ENCODE peak calls at places on chromosomes 7 and 10, in five cellular contexts. Y is transverse colon, C is HepG2, O is stomach, J is A549. H is an unnamed sample.

GRCh38 chr10:3902054-3902808 is 117.2 kb upstream of the KLF6 start:
- DNase-seq in J (no peak), Y (peak), O (no peak), C (peak), H (no peak)

GRCh38 chr7:46494026-46494425 is 573.0 kb upstream of the IGFBP3 start:
- DNase-seq in J (no peak), O (no peak), C (no peak), Y (no peak), H (no peak)

GRCh38 chr10:68082815-68083395 is 7.8 kb upstream of the HERC4 start:
- DNase-seq in C (no peak), Y (no peak), O (no peak), J (peak), H (no peak)

GRCh38 chr10:72927485-72927884 is 27.1 kb downstream of the PLA2G12B start:
- DNase-seq in C (no peak), Y (no peak), J (no peak), O (no peak), H (no peak)

GRCh38 chr7:124059375-124059774 is 26.5 kb upstream of the TMEM229A start:
- DNase-seq in C (no peak), J (no peak), Y (no peak), O (no peak), H (no peak)

GRCh38 chr7:78194609-78195008 is 396.0 kb downstream of the PHTF2 start:
- DNase-seq in J (no peak), C (no peak), Y (no peak), O (no peak), H (no peak)

GRCh38 chr7:116686812-116687419 is 14.9 kb downstream of the MET start:
- DNase-seq in O (no peak), Y (no peak), J (no peak), C (peak), H (no peak)

GRCh38 chr10:98251399-98251798 is 16.6 kb downstream of the LOXL4 start:
- DNase-seq in O (no peak), C (no peak), Y (no peak), J (no peak), H (no peak)

GRCh38 chr7:122675621-122676020 is 23.3 kb downstream of the RNF133 start:
- DNase-seq in O (no peak), Y (no peak), C (no peak), J (no peak), H (no peak)

GRCh38 chr10:24168258-24169170 is 40.4 kb upstream of the KIAA1217 start:
- DNase-seq in Y (no peak), O (no peak), C (no peak), J (no peak), H (no peak)

GRCh38 chr7:84912018-84912417 is 274.8 kb downstream of the SEMA3D start:
- DNase-seq in O (no peak), C (no peak), J (no peak), Y (no peak), H (no peak)

GRCh38 chr10:108696792-108697477 is 1226.4 kb downstream of the XPNPEP1 start:
- DNase-seq in O (no peak), C (no peak), J (no peak), Y (no peak), H (no peak)
- TF ChIP-seq EP300 in O (no peak), C (no peak), J (no peak), Y (no peak), H (no peak)

GRCh38 chr7:70674268-70675025 is 457.5 kb upstream of the GALNT17 start:
- DNase-seq in O (no peak), J (no peak), C (no peak), Y (no peak), H (no peak)
- TF ChIP-seq EP300 in O (no peak), J (no peak), C (no peak), Y (no peak), H (no peak)

DNA sequence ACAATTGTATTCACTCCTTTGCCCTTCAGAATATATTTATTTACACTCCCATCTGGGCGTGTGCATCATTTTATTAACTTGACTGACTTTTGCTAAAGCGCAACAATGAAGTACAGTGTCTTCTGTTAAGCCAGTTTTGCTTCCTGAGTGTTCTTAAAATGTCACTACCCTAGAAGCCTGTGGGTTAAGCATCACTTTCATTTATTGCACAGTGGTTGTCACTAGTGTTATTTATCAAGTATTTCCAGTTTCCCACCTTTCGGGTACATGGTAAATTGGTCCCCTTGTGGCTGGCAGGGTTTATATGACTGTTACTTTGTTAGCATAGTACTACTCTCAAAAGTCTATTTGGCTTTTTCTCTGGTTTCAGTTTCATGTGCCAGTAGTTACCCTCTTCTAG is 3.3 kb downstream of the HILPDA start:
- DNase-seq in J (no peak), C (no peak), Y (no peak), O (no peak), H (no peak)
- TF ChIP-seq EP300 in J (no peak), C (no peak), Y (no peak), O (no peak), H (no peak)

GRCh38 chr10:122140477-122140902 is 130.6 kb upstream of the BTBD16 start:
- DNase-seq in Y (no peak), J (peak), O (no peak), C (no peak), H (peak)
- TF ChIP-seq EP300 in Y (no peak), J (no peak), O (no peak), C (no peak), H (no peak)

DNA sequence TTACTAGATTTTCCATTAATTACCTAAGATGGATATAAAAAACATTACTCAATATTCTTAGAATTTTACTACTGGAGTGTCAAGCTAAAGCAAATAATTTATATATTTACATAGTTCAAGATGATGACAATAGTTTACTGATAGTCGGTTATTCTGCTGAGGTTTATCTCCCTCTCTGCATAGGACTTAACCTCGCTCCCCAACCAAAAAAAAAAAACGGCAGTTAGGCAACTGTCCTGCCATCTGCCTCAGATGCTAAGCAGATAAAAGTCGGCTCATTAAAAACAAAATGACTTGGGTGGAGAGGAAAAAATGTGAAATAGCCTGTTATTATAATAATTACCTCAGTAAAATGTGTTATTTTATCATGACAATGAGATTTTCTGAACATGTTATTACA is 14.0 kb upstream of the ITGB8 start:
- DNase-seq in Y (no peak), J (no peak), C (no peak), O (no peak), H (no peak)
- TF ChIP-seq EP300 in Y (no peak), J (no peak), C (no peak), O (no peak), H (no peak)

GRCh38 chr7:72078301-72078700 is 333.8 kb downstream of the CALN1 start:
- DNase-seq in O (no peak), J (no peak), C (no peak), Y (no peak), H (no peak)

GRCh38 chr7:72077776-72078175 is 334.4 kb downstream of the CALN1 start:
- DNase-seq in J (no peak), C (no peak), Y (no peak), O (no peak), H (no peak)

GRCh38 chr7:72069263-72069662 is 342.9 kb downstream of the CALN1 start:
- DNase-seq in C (no peak), Y (no peak), O (no peak), J (no peak), H (no peak)

DNA sequence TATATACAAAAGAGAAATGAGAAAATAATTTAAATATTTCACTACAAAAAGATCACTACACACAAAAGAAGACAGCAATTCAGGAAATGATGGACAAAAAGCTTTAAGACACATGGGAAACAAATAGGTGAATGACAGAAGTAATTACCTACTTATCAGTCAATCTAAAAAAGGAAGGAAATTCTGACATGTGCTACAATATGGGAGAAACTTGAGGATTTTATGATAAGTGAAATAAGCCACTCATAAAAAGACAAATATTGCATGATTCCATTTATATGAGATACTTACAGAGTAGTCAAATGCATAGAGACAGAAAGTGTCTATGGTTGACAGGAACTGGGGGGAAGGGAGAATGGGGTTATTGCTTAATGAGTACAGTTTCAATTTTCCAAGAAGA is 339.2 kb downstream of the CALN1 start:
- DNase-seq in C (no peak), O (no peak), J (no peak), Y (no peak), H (no peak)
- TF ChIP-seq EP300 in C (no peak), O (no peak), J (no peak), Y (no peak), H (no peak)

GRCh38 chr10:90845726-90846125 is 12.1 kb downstream of the HTR7 start:
- DNase-seq in C (no peak), Y (no peak), J (no peak), O (no peak), H (no peak)
- TF ChIP-seq EP300 in C (no peak), Y (no peak), J (no peak), O (no peak), H (no peak)